ENCODE peak calls at places on chromosome 14, in five cellular contexts. H, X, W, K and A are unnamed samples.

GRCh38 chr14:24377660-24378059 is 9.7 kb downstream of the NFATC4 start:
- DNase-seq in H (no peak), X (no peak), W (no peak), K (no peak), A (no peak)

GRCh38 chr14:104107611-104108569 is 22.4 kb downstream of the ASPG start:
- DNase-seq in H (no peak), X (no peak), W (no peak), K (no peak), A (no peak)

GRCh38 chr14:54738009-54738408 is 164.6 kb downstream of the GCH1 start:
- DNase-seq in H (no peak), X (no peak), W (no peak), K (no peak), A (no peak)

GRCh38 chr14:51638071-51638944 is 13.4 kb upstream of the FRMD6 start:
- DNase-seq in H (peak; percentile 59), X (no peak), W (no peak), K (no peak), A (no peak)

GRCh38 chr14:94598816-94599655 is 13.2 kb upstream of the SERPINA3 start:
- DNase-seq in H (peak; percentile 91), X (no peak), W (no peak), K (peak; percentile 97), A (no peak)

GRCh38 chr14:50417853-50418252 is 21.2 kb upstream of the CDKL1 start:
- DNase-seq in H (no peak), X (no peak), W (no peak), K (peak; percentile 22), A (no peak)

GRCh38 chr14:63426838-63427237 is 108.1 kb upstream of the GPHB5 start:
- DNase-seq in H (no peak), X (no peak), W (no peak), K (no peak), A (no peak)

GRCh38 chr14:48814562-48814961 is 771.6 kb downstream of the RPS29 start:
- DNase-seq in H (no peak), X (no peak), W (no peak), K (no peak), A (no peak)

GRCh38 chr14:52007211-52007610 is 17.9 kb downstream of the RTRAF start:
- DNase-seq in H (no peak), X (no peak), W (no peak), K (no peak), A (no peak)

GRCh38 chr14:91961297-91962220 is 14.1 kb upstream of the FBLN5 start:
- DNase-seq in H (no peak), X (no peak), W (no peak), K (no peak), A (no peak)

GRCh38 chr14:89308232-89308959 is 108.6 kb downstream of the FOXN3 start:
- DNase-seq in H (no peak), X (no peak), W (peak; percentile 25), K (peak; percentile 54), A (no peak)

GRCh38 chr14:96239759-96240158 is 16.3 kb upstream of the BDKRB1 start:
- DNase-seq in H (peak; percentile 63), X (no peak), W (no peak), K (no peak), A (no peak)